ENCODE peak calls at places on chromosomes 16 and 17, in four cellular contexts. One of them, this sample, is unnamed.

GRCh38 chr17:6110088-6110487 is 39.9 kb downstream of the WSCD1 start:
- DNase-seq in activated T-helper 1 cell treated with Interleukin-2 at 50 U/mL for 16 hours: no peak
- DNase-seq in heart right ventricle: no peak
- DNase-seq in PC-9: no peak
- DNase-seq in this sample: no peak

GRCh38 chr16:60907645-60908044 is 1128.6 kb downstream of the CDH8 start:
- DNase-seq in PC-9: no peak
- DNase-seq in heart right ventricle: no peak
- DNase-seq in activated T-helper 1 cell treated with Interleukin-2 at 50 U/mL for 16 hours: no peak
- DNase-seq in this sample: no peak

GRCh38 chr16:66667944-66668343 is 28.6 kb downstream of the CMTM4 start:
- DNase-seq in heart right ventricle: no peak
- DNase-seq in activated T-helper 1 cell treated with Interleukin-2 at 50 U/mL for 16 hours: no peak
- DNase-seq in PC-9: no peak
- DNase-seq in this sample: no peak

GRCh38 chr17:61986898-61987297 is 59.1 kb upstream of the INTS2 start:
- DNase-seq in heart right ventricle: no peak
- DNase-seq in activated T-helper 1 cell treated with Interleukin-2 at 50 U/mL for 16 hours: no peak
- DNase-seq in PC-9: no peak
- DNase-seq in this sample: no peak

GRCh38 chr16:1458977-1459341 is 14.6 kb upstream of the CCDC154 start:
- DNase-seq in PC-9: no peak
- DNase-seq in heart right ventricle: peak
- DNase-seq in activated T-helper 1 cell treated with Interleukin-2 at 50 U/mL for 16 hours: no peak
- DNase-seq in this sample: no peak

GRCh38 chr16:70697601-70698170 is 11.8 kb upstream of the MTSS2 start:
- DNase-seq in activated T-helper 1 cell treated with Interleukin-2 at 50 U/mL for 16 hours: no peak
- DNase-seq in PC-9: peak
- DNase-seq in heart right ventricle: no peak
- DNase-seq in this sample: no peak

GRCh38 chr17:12648498-12648897 is 17.2 kb upstream of the MYOCD start:
- DNase-seq in activated T-helper 1 cell treated with Interleukin-2 at 50 U/mL for 16 hours: no peak
- DNase-seq in PC-9: no peak
- DNase-seq in heart right ventricle: no peak
- DNase-seq in this sample: no peak

GRCh38 chr17:9363440-9364350 is 211.9 kb downstream of the STX8 start:
- DNase-seq in activated T-helper 1 cell treated with Interleukin-2 at 50 U/mL for 16 hours: no peak
- DNase-seq in heart right ventricle: no peak
- DNase-seq in PC-9: no peak
- DNase-seq in this sample: no peak

GRCh38 chr17:48406936-48407567 is 23.0 kb downstream of the SKAP1 start:
- DNase-seq in PC-9: no peak
- DNase-seq in heart right ventricle: no peak
- DNase-seq in activated T-helper 1 cell treated with Interleukin-2 at 50 U/mL for 16 hours: no peak
- DNase-seq in this sample: no peak

GRCh38 chr17:48513097-48513496 is 17.7 kb downstream of the HOXB1 start:
- DNase-seq in activated T-helper 1 cell treated with Interleukin-2 at 50 U/mL for 16 hours: no peak
- DNase-seq in heart right ventricle: no peak
- DNase-seq in PC-9: no peak
- DNase-seq in this sample: no peak

GRCh38 chr16:30510392-30510938 is 15.9 kb downstream of the ZNF768 start:
- DNase-seq in heart right ventricle: no peak
- DNase-seq in PC-9: no peak
- DNase-seq in activated T-helper 1 cell treated with Interleukin-2 at 50 U/mL for 16 hours: no peak
- DNase-seq in this sample: no peak

GRCh38 chr17:21358682-21359482 is 17.3 kb upstream of the KCNJ12 start:
- DNase-seq in activated T-helper 1 cell treated with Interleukin-2 at 50 U/mL for 16 hours: no peak
- DNase-seq in PC-9: peak
- DNase-seq in heart right ventricle: peak
- DNase-seq in this sample: no peak

GRCh38 chr17:77312061-77312684 is 171.4 kb downstream of the SEC14L1 start:
- DNase-seq in PC-9: no peak
- DNase-seq in heart right ventricle: no peak
- DNase-seq in activated T-helper 1 cell treated with Interleukin-2 at 50 U/mL for 16 hours: no peak
- DNase-seq in this sample: no peak

GRCh38 chr16:2913603-2914002 is 1.9 kb downstream of the FLYWCH1 start:
- DNase-seq in heart right ventricle: no peak
- DNase-seq in activated T-helper 1 cell treated with Interleukin-2 at 50 U/mL for 16 hours: no peak
- DNase-seq in PC-9: no peak
- DNase-seq in this sample: no peak

GRCh38 chr16:27259710-27260109 is 8.9 kb downstream of the NSMCE1 start:
- DNase-seq in PC-9: no peak
- DNase-seq in heart right ventricle: no peak
- DNase-seq in activated T-helper 1 cell treated with Interleukin-2 at 50 U/mL for 16 hours: no peak
- DNase-seq in this sample: no peak

GRCh38 chr16:31080756-31081419 is 6.7 kb downstream of the ZNF646 start:
- DNase-seq in PC-9: no peak
- DNase-seq in activated T-helper 1 cell treated with Interleukin-2 at 50 U/mL for 16 hours: no peak
- DNase-seq in heart right ventricle: no peak
- DNase-seq in this sample: no peak

GRCh38 chr17:5769936-5770335 is 185.6 kb upstream of the NLRP1 start:
- DNase-seq in heart right ventricle: no peak
- DNase-seq in PC-9: no peak
- DNase-seq in activated T-helper 1 cell treated with Interleukin-2 at 50 U/mL for 16 hours: no peak
- DNase-seq in this sample: no peak

GRCh38 chr16:17452931-17453330 is 17.8 kb downstream of the XYLT1 start:
- DNase-seq in activated T-helper 1 cell treated with Interleukin-2 at 50 U/mL for 16 hours: no peak
- DNase-seq in heart right ventricle: no peak
- DNase-seq in PC-9: no peak
- DNase-seq in this sample: no peak

GRCh38 chr17:81341347-81342061 is 46.4 kb upstream of the SLC38A10 start:
- DNase-seq in PC-9: no peak
- DNase-seq in heart right ventricle: no peak
- DNase-seq in activated T-helper 1 cell treated with Interleukin-2 at 50 U/mL for 16 hours: no peak
- DNase-seq in this sample: no peak

GRCh38 chr17:34307110-34307509 is 12.1 kb upstream of the CCL8 start:
- DNase-seq in heart right ventricle: peak
- DNase-seq in activated T-helper 1 cell treated with Interleukin-2 at 50 U/mL for 16 hours: no peak
- DNase-seq in PC-9: no peak
- DNase-seq in this sample: no peak

GRCh38 chr17:81315170-81315884 is 20.2 kb upstream of the SLC38A10 start:
- DNase-seq in heart right ventricle: no peak
- DNase-seq in PC-9: no peak
- DNase-seq in activated T-helper 1 cell treated with Interleukin-2 at 50 U/mL for 16 hours: no peak
- DNase-seq in this sample: no peak

GRCh38 chr17:58189436-58190146 is 2.9 kb upstream of the EPX start:
- DNase-seq in PC-9: peak
- DNase-seq in heart right ventricle: peak
- DNase-seq in activated T-helper 1 cell treated with Interleukin-2 at 50 U/mL for 16 hours: no peak
- DNase-seq in this sample: no peak

GRCh38 chr17:45430006-45430737 is 2.5 kb downstream of the ARHGAP27 start:
- DNase-seq in activated T-helper 1 cell treated with Interleukin-2 at 50 U/mL for 16 hours: no peak
- DNase-seq in heart right ventricle: no peak
- DNase-seq in PC-9: no peak
- DNase-seq in this sample: peak

GRCh38 chr17:50180066-50180465 is 14.3 kb downstream of the SGCA start:
- DNase-seq in activated T-helper 1 cell treated with Interleukin-2 at 50 U/mL for 16 hours: no peak
- DNase-seq in heart right ventricle: no peak
- DNase-seq in PC-9: no peak
- DNase-seq in this sample: no peak

GRCh38 chr16:67356372-67356771 is 29.8 kb downstream of the LRRC36 start:
- DNase-seq in PC-9: no peak
- DNase-seq in heart right ventricle: no peak
- DNase-seq in activated T-helper 1 cell treated with Interleukin-2 at 50 U/mL for 16 hours: no peak
- DNase-seq in this sample: no peak

This sample was measured in cardiac septum.